ENCODE peak calls at places on chromosomes 1 and 21, in six cellular contexts. One of them, this sample, is unnamed.
A peak's percentile ranks its signal among the peaks of the same experiment; 100 is the strongest.

GRCh38 chr1:216032284-216032683 is 391.0 kb downstream of the USH2A start:
- DNase-seq in A549: no peak
- DNase-seq in left lung: no peak
- DNase-seq in neural progenitor cell: no peak
- DNase-seq in adrenal gland: no peak
- DNase-seq in fibroblast of lung: no peak
- DNase-seq in this sample: no peak

GRCh38 chr1:245896258-245896657 is 610.8 kb downstream of the SMYD3 start:
- DNase-seq in A549: no peak
- DNase-seq in left lung: no peak
- DNase-seq in neural progenitor cell: no peak
- DNase-seq in adrenal gland: no peak
- DNase-seq in fibroblast of lung: no peak
- DNase-seq in this sample: no peak

GRCh38 chr1:160007577-160008200 is 24.1 kb downstream of the PIGM start:
- DNase-seq in A549: peak; percentile 26
- DNase-seq in left lung: no peak
- DNase-seq in neural progenitor cell: peak; percentile 70
- DNase-seq in adrenal gland: no peak
- DNase-seq in fibroblast of lung: peak; percentile 43
- DNase-seq in this sample: peak; percentile 35

GRCh38 chr1:91400133-91400725 is 4.4 kb downstream of the HFM1 start:
- DNase-seq in A549: peak; percentile 8
- DNase-seq in left lung: no peak
- DNase-seq in neural progenitor cell: peak; percentile 10
- DNase-seq in adrenal gland: no peak
- DNase-seq in fibroblast of lung: peak; percentile 15
- DNase-seq in this sample: no peak

GRCh38 chr1:31764307-31765040 is at the start of gene ADGRB2:
- DNase-seq in A549: peak; percentile 35
- DNase-seq in left lung: no peak
- DNase-seq in neural progenitor cell: peak; percentile 89
- DNase-seq in adrenal gland: no peak
- DNase-seq in fibroblast of lung: no peak
- DNase-seq in this sample: no peak

GRCh38 chr1:27879374-27880082 is 7.2 kb downstream of the THEMIS2 start:
- DNase-seq in A549: no peak
- DNase-seq in left lung: no peak
- DNase-seq in neural progenitor cell: no peak
- DNase-seq in adrenal gland: no peak
- DNase-seq in fibroblast of lung: no peak
- DNase-seq in this sample: peak; percentile 29

GRCh38 chr1:150807674-150808073 is 386 bp downstream of the CTSK start:
- DNase-seq in A549: no peak
- DNase-seq in left lung: no peak
- DNase-seq in neural progenitor cell: no peak
- DNase-seq in adrenal gland: no peak
- DNase-seq in fibroblast of lung: peak; percentile 22
- DNase-seq in this sample: no peak

GRCh38 chr1:245270063-245270462 is 115.3 kb downstream of the KIF26B start:
- DNase-seq in A549: no peak
- DNase-seq in left lung: no peak
- DNase-seq in neural progenitor cell: no peak
- DNase-seq in adrenal gland: no peak
- DNase-seq in fibroblast of lung: no peak
- DNase-seq in this sample: no peak

GRCh38 chr1:109756848-109757521 is 6.7 kb downstream of the EPS8L3 start:
- DNase-seq in A549: no peak
- DNase-seq in left lung: no peak
- DNase-seq in neural progenitor cell: no peak
- DNase-seq in adrenal gland: no peak
- DNase-seq in fibroblast of lung: no peak
- DNase-seq in this sample: no peak

GRCh38 chr1:158203693-158204457 is 23.2 kb downstream of the CD1D start:
- DNase-seq in A549: peak; percentile 68
- DNase-seq in left lung: no peak
- DNase-seq in neural progenitor cell: peak; percentile 76
- DNase-seq in adrenal gland: peak; percentile 51
- DNase-seq in fibroblast of lung: peak; percentile 78
- DNase-seq in this sample: peak; percentile 49

GRCh38 chr1:68615303-68615702 is 118.4 kb upstream of the DEPDC1 start:
- DNase-seq in A549: no peak
- DNase-seq in left lung: no peak
- DNase-seq in neural progenitor cell: no peak
- DNase-seq in adrenal gland: no peak
- DNase-seq in fibroblast of lung: no peak
- DNase-seq in this sample: no peak

GRCh38 chr21:18499761-18500376 is 96.3 kb upstream of the TMPRSS15 start:
- DNase-seq in A549: peak; percentile 32
- DNase-seq in left lung: no peak
- DNase-seq in neural progenitor cell: peak; percentile 73
- DNase-seq in adrenal gland: peak; percentile 62
- DNase-seq in fibroblast of lung: peak; percentile 52
- DNase-seq in this sample: peak; percentile 54

GRCh38 chr1:234774971-234775370 is 165.0 kb upstream of the IRF2BP2 start:
- DNase-seq in A549: no peak
- DNase-seq in left lung: peak; percentile 33
- DNase-seq in neural progenitor cell: no peak
- DNase-seq in adrenal gland: no peak
- DNase-seq in fibroblast of lung: no peak
- DNase-seq in this sample: no peak

GRCh38 chr21:42666023-42666747 is 12.8 kb downstream of the PDE9A start:
- DNase-seq in A549: peak; percentile 31
- DNase-seq in left lung: no peak
- DNase-seq in neural progenitor cell: no peak
- DNase-seq in adrenal gland: peak; percentile 90
- DNase-seq in fibroblast of lung: no peak
- DNase-seq in this sample: peak; percentile 37

GRCh38 chr1:240831191-240831631 is 219.3 kb upstream of the GREM2 start:
- DNase-seq in A549: no peak
- DNase-seq in left lung: no peak
- DNase-seq in neural progenitor cell: no peak
- DNase-seq in adrenal gland: no peak
- DNase-seq in fibroblast of lung: peak; percentile 10
- DNase-seq in this sample: no peak

GRCh38 chr1:24940231-24940630 is 10.2 kb upstream of the RUNX3 start:
- DNase-seq in A549: no peak
- DNase-seq in left lung: no peak
- DNase-seq in neural progenitor cell: no peak
- DNase-seq in adrenal gland: no peak
- DNase-seq in fibroblast of lung: no peak
- DNase-seq in this sample: no peak

GRCh38 chr1:52602328-52603300 is at the start of gene GPX7:
- DNase-seq in A549: no peak
- DNase-seq in left lung: peak; percentile 47
- DNase-seq in neural progenitor cell: peak; percentile 74
- DNase-seq in adrenal gland: peak; percentile 62
- DNase-seq in fibroblast of lung: peak; percentile 69
- DNase-seq in this sample: peak; percentile 68

GRCh38 chr1:164579346-164579745 is 20.4 kb downstream of the PBX1 start:
- DNase-seq in A549: no peak
- DNase-seq in left lung: no peak
- DNase-seq in neural progenitor cell: no peak
- DNase-seq in adrenal gland: no peak
- DNase-seq in fibroblast of lung: no peak
- DNase-seq in this sample: no peak

GRCh38 chr1:10019561-10019960 is 13.2 kb upstream of the UBE4B start:
- DNase-seq in A549: no peak
- DNase-seq in left lung: no peak
- DNase-seq in neural progenitor cell: no peak
- DNase-seq in adrenal gland: no peak
- DNase-seq in fibroblast of lung: no peak
- DNase-seq in this sample: no peak

GRCh38 chr1:196609114-196609737 is 986 bp upstream of the KCNT2 start:
- DNase-seq in A549: peak; percentile 34
- DNase-seq in left lung: no peak
- DNase-seq in neural progenitor cell: peak; percentile 75
- DNase-seq in adrenal gland: no peak
- DNase-seq in fibroblast of lung: peak; percentile 38
- DNase-seq in this sample: peak; percentile 6

GRCh38 chr1:228358039-228358763 is 48.4 kb downstream of the TRIM11 start:
- DNase-seq in A549: no peak
- DNase-seq in left lung: no peak
- DNase-seq in neural progenitor cell: no peak
- DNase-seq in adrenal gland: peak; percentile 46
- DNase-seq in fibroblast of lung: no peak
- DNase-seq in this sample: no peak

GRCh38 chr21:39650801-39651200 is 38.1 kb downstream of the B3GALT5 start:
- DNase-seq in A549: no peak
- DNase-seq in left lung: no peak
- DNase-seq in neural progenitor cell: no peak
- DNase-seq in adrenal gland: no peak
- DNase-seq in fibroblast of lung: no peak
- DNase-seq in this sample: no peak

GRCh38 chr1:196462101-196462500 is 146.1 kb downstream of the KCNT2 start:
- DNase-seq in A549: no peak
- DNase-seq in left lung: no peak
- DNase-seq in neural progenitor cell: no peak
- DNase-seq in adrenal gland: no peak
- DNase-seq in fibroblast of lung: peak; percentile 25
- DNase-seq in this sample: no peak

GRCh38 chr21:34795152-34796141 is 126.7 kb downstream of the CLIC6 start:
- DNase-seq in A549: peak; percentile 75
- DNase-seq in left lung: no peak
- DNase-seq in neural progenitor cell: no peak
- DNase-seq in adrenal gland: peak; percentile 30
- DNase-seq in fibroblast of lung: peak; percentile 77
- DNase-seq in this sample: no peak

GRCh38 chr1:206722751-206723499 is 38.2 kb downstream of the MAPKAPK2 start:
- DNase-seq in A549: no peak
- DNase-seq in left lung: no peak
- DNase-seq in neural progenitor cell: no peak
- DNase-seq in adrenal gland: no peak
- DNase-seq in fibroblast of lung: peak; percentile 45
- DNase-seq in this sample: no peak

GRCh38 chr1:15214507-15214906 is 32.5 kb upstream of the FHAD1 start:
- DNase-seq in A549: no peak
- DNase-seq in left lung: no peak
- DNase-seq in neural progenitor cell: peak; percentile 92
- DNase-seq in adrenal gland: peak; percentile 19
- DNase-seq in fibroblast of lung: peak; percentile 70
- DNase-seq in this sample: no peak
- H3K4me3 ChIP-seq in A549: no peak overlapping the region
- H3K4me3 ChIP-seq in left lung: no peak overlapping the region
- H3K4me3 ChIP-seq in neural progenitor cell: no peak overlapping the region
- H3K4me3 ChIP-seq in adrenal gland: no peak overlapping the region
- H3K4me3 ChIP-seq in fibroblast of lung: no peak overlapping the region
- H3K4me3 ChIP-seq in this sample: no peak overlapping the region

GRCh38 chr1:224393331-224393730 is 36.7 kb downstream of the CNIH4 start:
- DNase-seq in A549: no peak
- DNase-seq in left lung: no peak
- DNase-seq in neural progenitor cell: no peak
- DNase-seq in adrenal gland: no peak
- DNase-seq in fibroblast of lung: no peak
- DNase-seq in this sample: no peak
- TF ChIP-seq CTCF in A549: no peak
- TF ChIP-seq CTCF in left lung: no peak
- TF ChIP-seq CTCF in neural progenitor cell: no peak
- TF ChIP-seq CTCF in adrenal gland: no peak
- TF ChIP-seq CTCF in fibroblast of lung: no peak
- TF ChIP-seq CTCF in this sample: no peak

GRCh38 chr1:2248127-2248826 is 20.2 kb downstream of the SKI start:
- DNase-seq in A549: no peak
- DNase-seq in left lung: no peak
- DNase-seq in neural progenitor cell: peak; percentile 94
- DNase-seq in adrenal gland: no peak
- DNase-seq in fibroblast of lung: no peak
- DNase-seq in this sample: no peak
- H3K4me3 ChIP-seq in A549: no peak overlapping the region
- H3K4me3 ChIP-seq in left lung: no peak overlapping the region
- H3K4me3 ChIP-seq in neural progenitor cell: peak overlapping the region; percentile 21
- H3K4me3 ChIP-seq in adrenal gland: no peak overlapping the region
- H3K4me3 ChIP-seq in fibroblast of lung: no peak overlapping the region
- H3K4me3 ChIP-seq in this sample: no peak overlapping the region

DNA sequence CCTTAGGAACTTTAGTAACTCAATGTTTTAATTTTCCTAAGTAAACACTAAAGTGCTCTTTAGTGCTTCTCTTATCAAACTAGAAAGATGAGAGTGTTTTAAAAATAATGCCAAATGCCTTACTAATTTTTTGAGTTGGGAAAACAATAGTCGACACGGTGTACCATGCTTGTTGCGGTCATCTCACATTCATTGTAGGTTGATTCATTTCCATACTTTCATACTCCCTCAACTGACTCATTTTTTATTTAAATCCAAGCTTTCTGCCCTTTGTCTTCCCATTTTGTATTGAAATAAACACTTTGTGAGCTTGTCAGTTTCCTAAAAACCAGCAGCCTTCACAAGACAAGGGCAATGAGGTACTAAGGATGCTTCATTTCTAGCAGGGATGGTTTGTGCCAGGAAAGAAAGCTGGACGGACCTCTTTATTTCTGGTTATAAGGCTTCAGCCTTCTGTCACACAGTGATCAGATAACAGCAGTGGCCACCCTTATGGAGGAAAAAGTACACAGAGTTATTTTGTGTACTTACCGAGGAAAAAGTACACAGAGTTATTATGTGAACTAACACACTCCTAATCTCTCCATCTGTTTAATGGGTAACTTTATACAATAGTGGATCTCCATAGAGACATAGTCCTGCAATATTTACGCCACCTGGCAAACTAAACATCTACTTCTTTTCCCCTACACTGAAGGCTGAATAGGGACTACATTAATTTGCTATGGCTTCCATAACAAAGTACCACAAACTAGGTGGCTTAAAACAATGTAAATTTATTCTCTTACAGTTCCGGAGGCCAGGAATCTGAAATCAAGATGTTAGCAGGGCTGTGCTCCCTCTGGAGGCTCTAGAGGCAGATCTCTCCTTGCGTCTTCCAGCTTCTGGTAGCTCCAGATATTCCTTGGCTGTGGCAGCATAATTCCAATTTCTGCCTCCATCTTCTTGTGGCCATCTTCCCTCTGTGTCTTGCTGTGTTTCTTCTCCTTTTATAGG is 13.0 kb upstream of the CCDC190 start:
- DNase-seq in A549: peak; percentile 4
- DNase-seq in left lung: no peak
- DNase-seq in neural progenitor cell: no peak
- DNase-seq in adrenal gland: no peak
- DNase-seq in fibroblast of lung: peak; percentile 69
- DNase-seq in this sample: no peak
- TF ChIP-seq CTCF in A549: no peak
- TF ChIP-seq CTCF in left lung: no peak
- TF ChIP-seq CTCF in neural progenitor cell: peak; percentile 5
- TF ChIP-seq CTCF in adrenal gland: no peak
- TF ChIP-seq CTCF in fibroblast of lung: peak; percentile 52
- TF ChIP-seq CTCF in this sample: no peak

DNA sequence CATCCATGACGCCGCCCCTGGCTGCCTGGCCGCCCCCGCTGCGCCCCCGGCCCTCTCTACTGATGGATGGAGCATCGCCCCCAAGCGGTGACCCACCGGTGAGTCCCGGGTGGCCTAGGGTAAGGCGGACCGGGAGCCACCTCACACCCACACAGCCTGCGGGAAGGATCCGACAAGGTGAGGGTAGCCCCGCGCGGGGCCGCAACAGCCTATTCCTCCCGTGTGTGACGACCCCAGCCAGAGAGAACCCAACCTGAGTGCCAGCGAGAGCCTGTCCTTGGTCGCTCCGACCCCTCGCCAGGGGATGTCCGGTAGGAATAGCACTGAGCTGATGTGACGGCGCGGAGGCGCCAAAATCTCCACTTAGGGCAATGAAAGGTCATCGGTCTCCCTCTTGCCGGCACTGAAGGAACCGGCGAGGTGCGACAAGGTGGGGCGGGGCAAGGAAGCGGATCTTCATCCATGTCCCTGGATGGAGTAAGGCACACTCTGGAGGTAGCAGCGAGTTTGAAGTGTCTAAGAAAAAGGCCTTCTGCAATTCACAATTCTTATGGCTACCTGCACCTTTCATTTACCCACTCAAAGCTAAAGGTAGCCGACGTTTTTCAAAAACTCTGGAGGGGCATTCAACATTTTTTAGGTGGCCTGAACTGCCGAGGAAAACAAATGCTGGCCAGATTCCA is 19.7 kb upstream of the CHIA start:
- DNase-seq in A549: no peak
- DNase-seq in left lung: no peak
- DNase-seq in neural progenitor cell: no peak
- DNase-seq in adrenal gland: no peak
- DNase-seq in fibroblast of lung: no peak
- DNase-seq in this sample: no peak
- H3K4me3 ChIP-seq in A549: no peak overlapping the region
- H3K4me3 ChIP-seq in left lung: no peak overlapping the region
- H3K4me3 ChIP-seq in neural progenitor cell: no peak overlapping the region
- H3K4me3 ChIP-seq in adrenal gland: no peak overlapping the region
- H3K4me3 ChIP-seq in fibroblast of lung: no peak overlapping the region
- H3K4me3 ChIP-seq in this sample: no peak overlapping the region